ENCODE peak calls at places on chromosome 1, in five cellular contexts. J is esophagus muscularis mucosa, M is Peyer's patch, A is uterus, X is pancreas. K is an unnamed sample. For H3K4me1, the result is how much of the 10 kb centered on the place peaks cover.

GRCh38 chr1:117644696-117645311 is 39.0 kb downstream of the TENT5C start:
- DNase-seq in J (no peak), M (peak), A (no peak), X (no peak), K (no peak)

GRCh38 chr1:2778220-2778592 is 23.3 kb downstream of the TTC34 start:
- DNase-seq in J (no peak), M (peak), A (no peak), X (no peak), K (no peak)

GRCh38 chr1:50272923-50273322 is 150.3 kb downstream of the DMRTA2 start:
- DNase-seq in J (no peak), M (no peak), A (no peak), X (no peak), K (no peak)

GRCh38 chr1:156423422-156424352 is 54.7 kb downstream of the RHBG start:
- DNase-seq in J (no peak), M (no peak), A (no peak), X (no peak), K (no peak)

GRCh38 chr1:37999434-38000232 is 5.7 kb downstream of the FHL3 start:
- DNase-seq in J (no peak), M (no peak), A (peak), X (peak), K (peak)

GRCh38 chr1:243842978-243843490 is 7.0 kb downstream of the AKT3 start:
- DNase-seq in J (no peak), M (no peak), A (peak), X (no peak), K (no peak)

GRCh38 chr1:43853161-43853921 is 80.3 kb upstream of the ARTN start:
- DNase-seq in J (no peak), M (peak), A (peak), X (peak), K (peak)

GRCh38 chr1:151892190-151892589 is 17.1 kb downstream of the THEM4 start:
- DNase-seq in J (no peak), M (no peak), A (no peak), X (no peak), K (no peak)

GRCh38 chr1:95974586-95974985 is 740.6 kb downstream of the RWDD3 start:
- DNase-seq in J (no peak), M (no peak), A (no peak), X (no peak), K (no peak)

GRCh38 chr1:115706009-115706362 is 62.5 kb downstream of the CASQ2 start:
- DNase-seq in J (no peak), M (no peak), A (no peak), X (no peak), K (no peak)

GRCh38 chr1:115702993-115703392 is 61.2 kb downstream of the VANGL1 start:
- DNase-seq in J (no peak), M (no peak), A (no peak), X (no peak), K (no peak)

GRCh38 chr1:115705085-115706008 is 63.2 kb downstream of the CASQ2 start:
- DNase-seq in J (no peak), M (no peak), A (no peak), X (no peak), K (no peak)

GRCh38 chr1:115710859-115711624 is 57.5 kb downstream of the CASQ2 start:
- DNase-seq in J (no peak), M (no peak), A (no peak), X (no peak), K (no peak)

GRCh38 chr1:115706774-115707425 is 61.6 kb downstream of the CASQ2 start:
- DNase-seq in J (no peak), M (no peak), A (no peak), X (no peak), K (no peak)
- TF ChIP-seq CTCF in J (peak), M (peak), A (peak), X (peak), K (peak)

GRCh38 chr1:109622895-109623294 is 3.3 kb downstream of the AMPD2 start:
- DNase-seq in J (peak), M (no peak), A (no peak), X (no peak), K (no peak)

GRCh38 chr1:109622103-109622892 is 2.7 kb downstream of the AMPD2 start:
- DNase-seq in J (peak), M (no peak), A (no peak), X (no peak), K (peak)

GRCh38 chr1:109625176-109625575 is 5.5 kb downstream of the AMPD2 start:
- DNase-seq in J (no peak), M (no peak), A (no peak), X (no peak), K (no peak)

GRCh38 chr1:109624215-109625010 is 4.8 kb downstream of the AMPD2 start:
- DNase-seq in J (peak), M (no peak), A (no peak), X (no peak), K (no peak)

GRCh38 chr1:109623601-109624161 is 4.0 kb downstream of the AMPD2 start:
- DNase-seq in J (peak), M (no peak), A (no peak), X (no peak), K (peak)
- H3K4me1 ChIP-seq in J (under half), M (half or more), A (under half), X (under half), K (under half)

GRCh38 chr1:211474426-211474825 is 17.5 kb downstream of the RD3 start:
- DNase-seq in J (no peak), M (no peak), A (no peak), X (no peak), K (no peak)
- H3K27ac ChIP-seq in J (peak), M (no peak), A (no peak), X (no peak), K (peak)

DNA sequence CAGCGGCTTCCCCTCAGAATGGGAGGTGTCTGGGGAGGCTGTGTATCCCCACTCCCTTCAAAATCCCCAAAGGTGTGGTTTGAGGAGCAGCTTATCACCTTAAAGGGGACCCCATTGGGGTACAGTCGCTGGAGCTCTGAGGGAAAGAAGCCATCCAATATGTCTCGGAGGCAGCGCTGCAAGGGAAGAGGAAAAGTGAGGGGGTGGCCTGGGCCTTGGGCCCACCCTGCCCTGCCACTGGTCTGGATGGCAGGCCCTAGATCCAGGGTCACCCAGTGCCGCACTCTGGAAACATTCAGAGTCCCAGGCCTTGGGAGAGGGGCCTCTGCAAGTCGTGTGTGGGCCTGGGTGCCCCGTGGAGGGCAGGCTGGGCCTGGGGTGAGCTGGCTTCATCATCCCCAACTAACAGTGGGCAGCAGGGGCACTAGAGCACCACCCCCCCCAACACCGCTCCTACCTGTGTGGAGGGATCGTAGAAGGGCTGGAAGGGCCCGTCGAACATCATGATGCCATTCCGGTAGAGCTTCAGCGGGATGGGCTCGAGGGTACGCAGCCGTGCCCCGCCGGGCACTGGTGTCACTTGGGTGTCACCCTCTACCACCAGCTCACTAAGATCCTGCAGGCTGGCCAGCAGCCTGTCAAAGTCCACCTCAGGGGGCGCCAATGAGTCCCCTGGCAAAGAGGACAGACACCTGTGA is 5.6 kb downstream of the SH3BGRL3 start:
- DNase-seq in J (no peak), M (peak), A (no peak), X (peak), K (no peak)
- TF ChIP-seq CTCF in J (peak), M (peak), A (no peak), X (peak), K (no peak)

GRCh38 chr1:227937531-227938145 is 10.1 kb downstream of the WNT9A start:
- DNase-seq in J (no peak), M (no peak), A (no peak), X (no peak), K (no peak)

GRCh38 chr1:227937031-227937430 is 10.7 kb downstream of the WNT9A start:
- DNase-seq in J (no peak), M (no peak), A (no peak), X (peak), K (no peak)

GRCh38 chr1:227938911-227939790 is 8.6 kb downstream of the WNT9A start:
- DNase-seq in J (no peak), M (peak), A (peak), X (peak), K (no peak)

GRCh38 chr1:227939791-227940771 is 7.7 kb downstream of the WNT9A start:
- DNase-seq in J (no peak), M (peak), A (no peak), X (peak), K (no peak)

GRCh38 chr1:227938276-227938675 is 9.5 kb downstream of the WNT9A start:
- DNase-seq in J (no peak), M (no peak), A (no peak), X (no peak), K (no peak)
- H3K4me1 ChIP-seq in J (under half), M (under half), A (under half), X (under half), K (under half)